ENCODE peak calls at places on chromosomes 13 and 19, in seven cellular contexts. One of them, this sample, is unnamed.

GRCh38 chr19:53978975-53979801 is 12.2 kb upstream of the CACNG6 start:
- DNase-seq in HepG2: no peak
- DNase-seq in H1: no peak
- DNase-seq in GM12878: no peak
- DNase-seq in K562: no peak
- DNase-seq in SK-N-SH: no peak
- DNase-seq in HCT116: no peak
- DNase-seq in this sample: no peak

GRCh38 chr13:30409911-30410704 is 12.2 kb upstream of the UBE2L5 start:
- DNase-seq in H1: no peak
- DNase-seq in HepG2: no peak
- DNase-seq in K562: no peak
- DNase-seq in GM12878: no peak
- DNase-seq in SK-N-SH: no peak
- DNase-seq in HCT116: no peak
- DNase-seq in this sample: no peak

GRCh38 chr19:42831221-42832019 is 48.1 kb downstream of the PSG1 start:
- DNase-seq in H1: no peak
- DNase-seq in K562: no peak
- DNase-seq in HepG2: peak; percentile 15
- DNase-seq in GM12878: no peak
- DNase-seq in HCT116: peak; percentile 28
- DNase-seq in SK-N-SH: no peak
- DNase-seq in this sample: no peak

GRCh38 chr19:17658240-17658639 is 29.9 kb downstream of the UNC13A start:
- DNase-seq in H1: no peak
- DNase-seq in K562: no peak
- DNase-seq in HCT116: no peak
- DNase-seq in SK-N-SH: no peak
- DNase-seq in GM12878: no peak
- DNase-seq in HepG2: no peak
- DNase-seq in this sample: no peak

GRCh38 chr19:28012361-28012760 is 1200.6 kb downstream of the UQCRFS1 start:
- DNase-seq in H1: peak; percentile 84
- DNase-seq in SK-N-SH: peak; percentile 3
- DNase-seq in K562: peak; percentile 22
- DNase-seq in GM12878: no peak
- DNase-seq in HCT116: no peak
- DNase-seq in HepG2: no peak
- DNase-seq in this sample: no peak

GRCh38 chr13:20873348-20873747 is 29.2 kb downstream of the XPO4 start:
- DNase-seq in SK-N-SH: no peak
- DNase-seq in K562: no peak
- DNase-seq in HCT116: no peak
- DNase-seq in H1: no peak
- DNase-seq in HepG2: no peak
- DNase-seq in GM12878: no peak
- DNase-seq in this sample: no peak

GRCh38 chr13:21100994-21101757 is 39.8 kb upstream of the LATS2 start:
- DNase-seq in GM12878: no peak
- DNase-seq in HepG2: peak; percentile 96
- DNase-seq in K562: no peak
- DNase-seq in H1: no peak
- DNase-seq in SK-N-SH: no peak
- DNase-seq in HCT116: no peak
- DNase-seq in this sample: no peak

GRCh38 chr13:110397445-110397844 is 90.4 kb downstream of the COL4A2 start:
- DNase-seq in GM12878: no peak
- DNase-seq in HCT116: no peak
- DNase-seq in SK-N-SH: no peak
- DNase-seq in H1: no peak
- DNase-seq in K562: no peak
- DNase-seq in HepG2: no peak
- DNase-seq in this sample: no peak

GRCh38 chr13:85661639-85662038 is 137.6 kb downstream of the SLITRK6 start:
- DNase-seq in SK-N-SH: no peak
- DNase-seq in H1: no peak
- DNase-seq in HCT116: no peak
- DNase-seq in K562: no peak
- DNase-seq in GM12878: no peak
- DNase-seq in HepG2: no peak
- DNase-seq in this sample: no peak
- TF ChIP-seq JUND in SK-N-SH: no peak
- TF ChIP-seq JUND in H1: no peak
- TF ChIP-seq JUND in HCT116: no peak
- TF ChIP-seq JUND in K562: no peak
- TF ChIP-seq JUND in GM12878: no peak
- TF ChIP-seq JUND in HepG2: no peak
- TF ChIP-seq JUND in this sample: no peak

DNA sequence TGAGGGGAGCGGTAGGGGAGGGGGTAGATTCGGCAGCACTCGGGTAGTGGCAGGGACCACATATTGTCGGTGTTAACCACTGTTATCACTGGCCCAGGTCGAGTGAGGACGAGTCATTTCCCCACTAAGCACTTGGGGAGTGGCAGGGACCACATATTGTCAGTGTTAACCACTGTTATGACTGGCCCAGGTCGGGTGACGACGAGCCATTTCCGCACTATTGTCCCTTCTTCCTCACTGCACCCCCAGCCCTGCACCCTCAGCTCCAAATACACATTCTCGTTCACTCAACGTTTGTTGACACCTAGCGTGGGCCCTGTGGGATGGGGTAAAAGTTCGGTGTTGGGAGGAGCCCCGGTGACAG is 467 bp upstream of the CLN5 start:
- DNase-seq in HepG2: no peak
- DNase-seq in SK-N-SH: no peak
- DNase-seq in HCT116: no peak
- DNase-seq in H1: no peak
- DNase-seq in GM12878: peak; percentile 35
- DNase-seq in K562: peak; percentile 8
- DNase-seq in this sample: no peak
- TF ChIP-seq JUND in HepG2: no peak
- TF ChIP-seq JUND in SK-N-SH: no peak
- TF ChIP-seq JUND in HCT116: no peak
- TF ChIP-seq JUND in H1: no peak
- TF ChIP-seq JUND in GM12878: peak; percentile 59
- TF ChIP-seq JUND in K562: no peak
- TF ChIP-seq JUND in this sample: no peak

DNA sequence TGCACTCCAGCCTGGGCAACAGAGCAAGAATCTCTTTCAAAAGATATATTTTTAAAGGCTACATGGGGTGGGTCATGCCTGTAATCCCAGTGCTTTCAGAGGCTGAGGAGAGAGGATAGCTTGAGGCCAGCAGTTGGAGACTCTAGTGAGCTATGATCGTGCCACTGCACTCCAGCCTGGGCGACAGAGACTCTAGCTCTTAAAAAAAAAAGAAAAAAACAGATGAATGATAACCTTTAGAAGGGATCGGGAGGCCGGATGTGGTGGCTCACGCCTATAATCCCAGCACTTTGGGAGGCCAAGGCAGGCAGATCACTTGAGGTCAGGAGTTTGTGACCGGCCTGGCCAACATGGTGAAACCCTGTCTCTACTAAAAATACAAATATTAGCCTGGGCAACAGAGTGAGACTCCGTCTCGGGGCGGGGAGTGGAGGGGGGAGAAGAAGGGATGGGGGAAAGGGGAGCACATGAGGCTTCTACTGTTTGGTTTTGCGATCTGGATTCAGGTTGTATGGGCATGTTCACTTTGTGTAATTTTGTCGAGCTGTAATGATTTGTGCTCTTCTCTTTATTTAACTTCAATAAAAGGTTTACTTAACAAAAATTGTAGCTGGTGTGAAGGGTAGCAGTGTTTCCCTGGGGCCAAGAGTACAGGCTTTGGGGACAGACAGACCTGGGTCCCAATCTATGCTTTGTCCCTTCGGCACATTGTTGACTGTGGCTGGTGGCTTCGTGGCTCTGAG is 1.1 kb upstream of the PSMC4 start:
- DNase-seq in H1: no peak
- DNase-seq in HepG2: no peak
- DNase-seq in SK-N-SH: no peak
- DNase-seq in K562: no peak
- DNase-seq in GM12878: no peak
- DNase-seq in HCT116: no peak
- DNase-seq in this sample: no peak
- TF ChIP-seq JUND in H1: no peak
- TF ChIP-seq JUND in HepG2: no peak
- TF ChIP-seq JUND in SK-N-SH: no peak
- TF ChIP-seq JUND in K562: no peak
- TF ChIP-seq JUND in GM12878: no peak
- TF ChIP-seq JUND in HCT116: no peak
- TF ChIP-seq JUND in this sample: no peak

GRCh38 chr13:35139591-35139990 is 197.5 kb downstream of the NBEA start:
- DNase-seq in SK-N-SH: no peak
- DNase-seq in GM12878: no peak
- DNase-seq in HCT116: no peak
- DNase-seq in K562: no peak
- DNase-seq in HepG2: no peak
- DNase-seq in H1: no peak
- DNase-seq in this sample: no peak
- TF ChIP-seq JUND in SK-N-SH: peak; percentile 32
- TF ChIP-seq JUND in GM12878: no peak
- TF ChIP-seq JUND in HCT116: no peak
- TF ChIP-seq JUND in K562: no peak
- TF ChIP-seq JUND in HepG2: no peak
- TF ChIP-seq JUND in H1: no peak
- TF ChIP-seq JUND in this sample: no peak

GRCh38 chr13:44423824-44424223 is 50.2 kb downstream of the SERP2 start:
- DNase-seq in HCT116: no peak
- DNase-seq in H1: no peak
- DNase-seq in HepG2: no peak
- DNase-seq in SK-N-SH: no peak
- DNase-seq in GM12878: no peak
- DNase-seq in K562: no peak
- DNase-seq in this sample: no peak
- TF ChIP-seq JUND in HCT116: no peak
- TF ChIP-seq JUND in H1: no peak
- TF ChIP-seq JUND in HepG2: no peak
- TF ChIP-seq JUND in SK-N-SH: no peak
- TF ChIP-seq JUND in GM12878: no peak
- TF ChIP-seq JUND in K562: no peak
- TF ChIP-seq JUND in this sample: no peak

GRCh38 chr13:95139186-95139585 is 162.1 kb downstream of the ABCC4 start:
- DNase-seq in H1: no peak
- DNase-seq in SK-N-SH: no peak
- DNase-seq in HepG2: no peak
- DNase-seq in K562: no peak
- DNase-seq in GM12878: no peak
- DNase-seq in HCT116: no peak
- DNase-seq in this sample: no peak

GRCh38 chr13:95140502-95140901 is 160.7 kb downstream of the ABCC4 start:
- DNase-seq in K562: no peak
- DNase-seq in H1: no peak
- DNase-seq in HCT116: no peak
- DNase-seq in SK-N-SH: no peak
- DNase-seq in HepG2: no peak
- DNase-seq in GM12878: no peak
- DNase-seq in this sample: no peak

GRCh38 chr13:95136638-95137037 is 164.6 kb downstream of the ABCC4 start:
- DNase-seq in HCT116: no peak
- DNase-seq in K562: no peak
- DNase-seq in SK-N-SH: no peak
- DNase-seq in GM12878: no peak
- DNase-seq in H1: no peak
- DNase-seq in HepG2: no peak
- DNase-seq in this sample: no peak

GRCh38 chr13:95133498-95133897 is 167.8 kb downstream of the ABCC4 start:
- DNase-seq in HCT116: no peak
- DNase-seq in GM12878: no peak
- DNase-seq in HepG2: no peak
- DNase-seq in H1: no peak
- DNase-seq in SK-N-SH: no peak
- DNase-seq in K562: no peak
- DNase-seq in this sample: no peak

DNA sequence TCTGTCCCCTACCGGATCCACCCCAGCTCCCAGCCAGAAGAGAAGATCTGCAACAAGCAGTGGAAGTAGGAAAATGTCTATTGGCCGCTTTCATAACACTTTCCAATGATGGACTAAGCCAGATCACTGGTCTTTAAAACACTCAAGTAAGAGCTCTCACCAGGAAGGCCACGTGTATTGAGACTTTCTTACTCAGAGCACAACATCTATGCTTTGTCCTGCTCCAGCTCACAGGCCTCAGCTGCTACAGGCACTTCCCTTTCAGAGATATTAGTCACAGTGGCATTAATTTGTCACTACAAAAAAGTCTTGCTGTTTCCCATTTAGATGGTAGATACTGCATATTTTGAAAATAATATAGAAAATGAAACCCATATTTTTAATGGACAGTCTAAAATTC is 164.2 kb downstream of the ABCC4 start:
- DNase-seq in HCT116: no peak
- DNase-seq in HepG2: no peak
- DNase-seq in H1: no peak
- DNase-seq in SK-N-SH: peak; percentile 11
- DNase-seq in K562: no peak
- DNase-seq in GM12878: no peak
- DNase-seq in this sample: no peak
- TF ChIP-seq JUND in HCT116: no peak
- TF ChIP-seq JUND in HepG2: no peak
- TF ChIP-seq JUND in H1: no peak
- TF ChIP-seq JUND in SK-N-SH: no peak
- TF ChIP-seq JUND in K562: no peak
- TF ChIP-seq JUND in GM12878: no peak
- TF ChIP-seq JUND in this sample: no peak